ENCODE peak calls at places on chromosomes 12 and 14, in seven cellular contexts. K is GM23338, A is mesenchymal stem cell, O is HepG2, P is OCI-LY7, V is GM23248, H is neural progenitor cell. B is an unnamed sample.

GRCh38 chr12:115943630-115944391 is 333.7 kb downstream of the MED13L start:
- DNase-seq in K (no peak), A (no peak), O (peak), P (no peak), V (no peak), H (no peak), B (no peak)

GRCh38 chr12:3967556-3968160 is 94.5 kb upstream of the PARP11 start:
- DNase-seq in K (no peak), A (no peak), O (peak), P (no peak), V (no peak), H (peak), B (no peak)

GRCh38 chr14:29734732-29735131 is 192.9 kb downstream of the PRKD1 start:
- DNase-seq in K (peak), A (no peak), O (no peak), P (no peak), V (no peak), H (peak), B (no peak)

GRCh38 chr12:56193025-56193578 is 3.8 kb upstream of the SMARCC2 start:
- DNase-seq in K (peak), A (peak), O (peak), P (peak), V (peak), H (peak), B (peak)

GRCh38 chr14:51157012-51157411 is 62.1 kb upstream of the TRIM9 start:
- DNase-seq in K (peak), A (peak), O (peak), P (peak), V (peak), H (no peak), B (peak)

GRCh38 chr12:49588281-49588680 is 17.2 kb downstream of the FAM186B start:
- DNase-seq in K (no peak), A (no peak), O (no peak), P (no peak), V (no peak), H (no peak), B (no peak)

GRCh38 chr12:101746661-101747060 is 7.4 kb upstream of the SYCP3 start:
- DNase-seq in K (no peak), A (no peak), O (no peak), P (no peak), V (no peak), H (no peak), B (no peak)

GRCh38 chr14:35789651-35790050 is 19.4 kb downstream of the RALGAPA1 start:
- DNase-seq in K (no peak), A (no peak), O (no peak), P (no peak), V (peak), H (no peak), B (no peak)

GRCh38 chr14:94059998-94060397 is 21.0 kb downstream of the DDX24 start:
- DNase-seq in K (no peak), A (no peak), O (no peak), P (no peak), V (no peak), H (no peak), B (no peak)

GRCh38 chr12:90086281-90086680 is 377.6 kb upstream of the ATP2B1 start:
- DNase-seq in K (no peak), A (peak), O (no peak), P (no peak), V (peak), H (no peak), B (no peak)

GRCh38 chr12:4312251-4312650 is 8.8 kb upstream of the TIGAR start:
- DNase-seq in K (no peak), A (no peak), O (no peak), P (no peak), V (no peak), H (no peak), B (no peak)

GRCh38 chr12:91994208-91994797 is 151.3 kb downstream of the BTG1 start:
- DNase-seq in K (no peak), A (no peak), O (no peak), P (no peak), V (no peak), H (no peak), B (no peak)

GRCh38 chr14:54622189-54622958 is 55.4 kb downstream of the SAMD4A start:
- DNase-seq in K (no peak), A (no peak), O (no peak), P (no peak), V (no peak), H (no peak), B (peak)

GRCh38 chr12:76277480-76277879 is 70.7 kb downstream of the BBS10 start:
- DNase-seq in K (no peak), A (peak), O (no peak), P (no peak), V (peak), H (no peak), B (no peak)

GRCh38 chr12:90311561-90311960 is 602.9 kb upstream of the ATP2B1 start:
- DNase-seq in K (no peak), A (no peak), O (no peak), P (no peak), V (no peak), H (no peak), B (no peak)

GRCh38 chr14:51445001-51445390 is 204.9 kb downstream of the TMX1 start:
- DNase-seq in K (no peak), A (no peak), O (no peak), P (no peak), V (no peak), H (no peak), B (no peak)

GRCh38 chr12:52181757-52182156 is 10.1 kb downstream of the KRT80 start:
- DNase-seq in K (peak), A (peak), O (no peak), P (no peak), V (peak), H (peak), B (peak)

GRCh38 chr14:105857816-105858675 is 331.7 kb downstream of the TMEM121 start:
- DNase-seq in K (no peak), A (no peak), O (no peak), P (peak), V (no peak), H (no peak), B (no peak)

GRCh38 chr14:90624228-90624627 is 192.0 kb downstream of the TTC7B start:
- DNase-seq in K (no peak), A (peak), O (peak), P (no peak), V (peak), H (no peak), B (no peak)

GRCh38 chr12:113382206-113382605 is 21.5 kb downstream of the SDS start:
- DNase-seq in K (no peak), A (no peak), O (no peak), P (no peak), V (peak), H (no peak), B (peak)

GRCh38 chr14:33918256-33918655 is 32.6 kb downstream of the EGLN3 start:
- DNase-seq in K (no peak), A (no peak), O (no peak), P (no peak), V (no peak), H (no peak), B (no peak)

GRCh38 chr14:72023128-72024042 is 91.2 kb downstream of the RGS6 start:
- DNase-seq in K (peak), A (no peak), O (no peak), P (no peak), V (peak), H (no peak), B (no peak)

GRCh38 chr14:70020350-70021170 is 141.3 kb downstream of the SMOC1 start:
- DNase-seq in K (peak), A (no peak), O (no peak), P (no peak), V (peak), H (no peak), B (no peak)

GRCh38 chr12:70091021-70091521 is 152.2 kb upstream of the CNOT2 start:
- DNase-seq in K (no peak), A (no peak), O (no peak), P (no peak), V (no peak), H (no peak), B (no peak)

GRCh38 chr12:54475542-54475941 is 2.1 kb upstream of the GTSF1 start:
- DNase-seq in K (no peak), A (peak), O (no peak), P (no peak), V (peak), H (no peak), B (no peak)

GRCh38 chr14:54813081-54813480 is 89.5 kb downstream of the GCH1 start:
- DNase-seq in K (no peak), A (no peak), O (no peak), P (no peak), V (no peak), H (no peak), B (no peak)

GRCh38 chr12:122687091-122687490 is 16.1 kb downstream of the HCAR2 start:
- DNase-seq in K (no peak), A (peak), O (no peak), P (no peak), V (no peak), H (no peak), B (no peak)

GRCh38 chr12:93766802-93767523 is 89.8 kb downstream of the CRADD start:
- DNase-seq in K (peak), A (peak), O (no peak), P (no peak), V (peak), H (peak), B (peak)

GRCh38 chr12:91256471-91256870 is 73.9 kb upstream of the DCN start:
- DNase-seq in K (no peak), A (no peak), O (no peak), P (no peak), V (no peak), H (no peak), B (no peak)

GRCh38 chr12:106226884-106227640 is 20.8 kb downstream of the CKAP4 start:
- DNase-seq in K (peak), A (peak), O (peak), P (peak), V (peak), H (peak), B (peak)

GRCh38 chr12:51798507-51798906 is 50.0 kb downstream of the FIGNL2 start:
- DNase-seq in K (no peak), A (no peak), O (no peak), P (no peak), V (peak), H (no peak), B (no peak)

GRCh38 chr14:76891436-76891835 is 65.2 kb downstream of the LRRC74A start:
- DNase-seq in K (no peak), A (no peak), O (no peak), P (no peak), V (peak), H (no peak), B (no peak)

GRCh38 chr14:65302571-65303184 is 109.9 kb upstream of the FUT8 start:
- DNase-seq in K (no peak), A (no peak), O (no peak), P (peak), V (peak), H (no peak), B (no peak)

GRCh38 chr14:65303902-65304222 is 108.7 kb upstream of the FUT8 start:
- DNase-seq in K (no peak), A (no peak), O (no peak), P (peak), V (no peak), H (peak), B (no peak)

GRCh38 chr14:65299837-65300236 is 112.7 kb upstream of the FUT8 start:
- DNase-seq in K (no peak), A (no peak), O (no peak), P (peak), V (no peak), H (no peak), B (no peak)

GRCh38 chr14:65303185-65303901 is 109.2 kb upstream of the FUT8 start:
- DNase-seq in K (peak), A (no peak), O (no peak), P (no peak), V (peak), H (peak), B (no peak)

GRCh38 chr14:65301862-65302539 is 110.5 kb upstream of the FUT8 start:
- DNase-seq in K (no peak), A (no peak), O (peak), P (peak), V (no peak), H (no peak), B (no peak)
- H2AFZ ChIP-seq in K (no peak), A (no peak), O (peak), P (no peak), V (no peak), H (no peak), B (peak)

GRCh38 chr14:32417956-32418552 is 89.0 kb downstream of the AKAP6 start:
- DNase-seq in K (no peak), A (peak), O (no peak), P (no peak), V (peak), H (no peak), B (peak)
- H2AFZ ChIP-seq in K (no peak), A (no peak), O (no peak), P (no peak), V (no peak), H (no peak), B (peak)

GRCh38 chr14:75303415-75303814 is 24.8 kb downstream of the FOS start:
- DNase-seq in K (peak), A (peak), O (peak), P (peak), V (peak), H (peak), B (peak)
- H2AFZ ChIP-seq in K (no peak), A (no peak), O (no peak), P (no peak), V (peak), H (peak), B (peak)

DNA sequence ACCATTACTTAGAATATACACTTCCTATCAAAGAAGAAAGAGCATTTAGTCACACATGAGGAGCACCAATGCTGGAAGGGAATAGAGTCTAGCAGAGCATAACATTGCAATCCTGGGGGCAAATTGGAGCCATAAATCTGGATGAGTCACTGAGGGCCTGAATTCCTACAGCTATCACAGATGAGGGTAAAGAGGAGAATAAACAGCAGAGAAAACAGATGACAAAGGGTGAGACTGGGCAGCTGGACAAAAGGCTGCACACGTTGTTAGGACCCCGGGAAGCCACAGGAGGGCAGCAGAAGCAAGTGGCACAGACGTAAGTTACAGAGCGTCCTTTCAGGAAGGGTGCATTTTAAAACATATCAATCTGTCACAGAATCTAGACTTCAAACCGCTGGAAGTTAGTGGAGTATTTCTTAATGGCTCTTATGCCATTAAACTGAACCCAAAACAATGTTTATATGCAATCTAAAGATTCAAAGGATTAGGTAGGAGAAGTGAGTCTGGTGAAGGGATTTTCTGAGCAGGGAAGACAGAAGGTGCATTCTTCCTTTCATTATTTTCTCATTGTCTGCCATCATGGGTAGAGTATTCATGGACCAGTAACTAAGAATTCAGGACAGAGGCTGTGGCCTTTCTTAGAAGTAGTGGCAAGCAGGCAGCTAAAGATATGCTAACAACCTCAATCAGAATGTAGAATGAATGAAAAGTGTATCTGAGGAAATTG is 159.8 kb upstream of the DAAM1 start:
- DNase-seq in K (peak), A (peak), O (peak), P (peak), V (peak), H (peak), B (peak)
- H2AFZ ChIP-seq in K (peak), A (no peak), O (no peak), P (peak), V (peak), H (peak), B (peak)

GRCh38 chr12:57632369-57632897 is 568 bp downstream of the B4GALNT1 start:
- DNase-seq in K (peak), A (peak), O (no peak), P (no peak), V (peak), H (peak), B (peak)
- H2AFZ ChIP-seq in K (peak), A (peak), O (no peak), P (peak), V (peak), H (peak), B (peak)

DNA sequence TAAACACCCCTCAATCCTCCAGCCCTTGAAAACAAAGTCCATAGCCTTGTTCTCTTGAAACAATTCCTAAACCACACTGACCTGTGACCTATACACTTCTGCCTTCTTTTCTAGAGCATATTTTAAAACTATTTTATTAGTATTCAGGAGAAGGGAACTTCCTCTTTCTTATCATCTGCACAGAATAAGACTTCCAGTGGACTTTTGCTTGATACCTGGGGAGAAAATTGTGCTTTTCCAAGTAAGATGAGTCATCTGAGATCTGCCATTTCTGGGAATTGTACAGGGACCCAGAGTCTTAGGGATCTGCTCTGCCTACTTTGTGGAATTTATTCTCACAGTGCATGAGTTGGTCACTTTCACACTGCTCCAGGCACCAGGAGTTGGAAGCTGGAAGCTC is 10.5 kb upstream of the WNT5B start:
- DNase-seq in K (no peak), A (peak), O (no peak), P (no peak), V (no peak), H (no peak), B (no peak)
- H2AFZ ChIP-seq in K (no peak), A (no peak), O (no peak), P (no peak), V (no peak), H (no peak), B (no peak)

DNA sequence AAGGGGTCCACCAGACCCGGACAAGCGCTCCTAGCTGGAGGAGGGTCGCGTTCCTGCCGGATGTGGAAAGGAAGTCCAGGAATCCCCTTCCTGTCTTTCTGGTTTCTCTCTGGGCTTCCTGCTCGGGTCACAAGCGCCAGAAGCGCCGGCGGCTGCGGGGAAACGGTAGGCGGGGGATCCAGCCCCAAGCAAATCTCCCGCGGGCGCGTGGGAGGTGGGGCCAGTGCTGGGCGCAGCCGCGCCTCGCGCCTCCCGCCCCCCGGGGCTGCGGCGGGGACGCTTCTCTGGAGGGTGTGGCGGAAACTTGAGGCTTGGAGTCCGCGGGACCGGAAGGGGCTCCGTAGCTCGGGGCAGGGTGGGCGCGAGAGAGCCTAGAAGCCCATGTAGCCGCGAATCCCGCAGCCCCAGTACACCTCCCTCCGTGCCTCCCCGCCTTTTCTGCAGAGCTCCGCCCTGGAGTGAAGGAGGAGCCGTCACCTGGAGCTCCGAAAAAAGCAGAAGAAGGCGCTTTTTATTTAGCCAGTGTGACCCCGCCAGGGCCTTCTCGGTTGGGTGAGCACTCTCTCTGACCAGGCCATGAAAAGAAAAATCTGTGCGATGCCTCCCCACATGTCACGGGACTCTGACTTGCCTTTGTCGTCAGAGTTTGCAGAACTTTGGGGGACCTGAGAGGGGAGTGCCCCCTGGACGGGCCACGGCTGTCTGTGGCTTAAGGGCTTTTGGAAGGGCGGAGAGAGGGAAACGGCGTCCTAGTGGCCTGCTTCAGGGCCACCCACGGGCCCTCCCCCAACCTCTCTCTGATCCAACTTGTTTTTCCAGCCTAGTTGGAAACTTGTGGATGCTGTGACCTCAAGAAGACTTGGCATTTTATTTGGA is 21.4 kb upstream of the CLEC2D start:
- DNase-seq in K (peak), A (peak), O (peak), P (peak), V (peak), H (peak), B (peak)
- H2AFZ ChIP-seq in K (peak), A (peak), O (peak), P (no peak), V (peak), H (peak), B (peak)